ENCODE peak calls at places on chromosome 18, in ten cellular contexts. One of them, this sample, is unnamed.
A peak's percentile ranks its signal among the peaks of the same experiment; 100 is the strongest.

GRCh38 chr18:36405611-36406010 is 108.1 kb downstream of the FHOD3 start:
- DNase-seq in mammary epithelial cell: no peak
- DNase-seq in NCI-H345: no peak
- DNase-seq in IMR-90: peak; percentile 16
- DNase-seq in nucleus accumbens: no peak
- DNase-seq in mesothelial cell of epicardium: no peak
- DNase-seq in G401: no peak
- DNase-seq in cardiac muscle cell: no peak
- DNase-seq in glutamatergic neuron: no peak
- DNase-seq in activated naive CD4-positive, alpha-beta T cell: no peak
- DNase-seq in this sample: peak; percentile 72

GRCh38 chr18:6482198-6482977 is 67.7 kb upstream of the L3MBTL4 start:
- DNase-seq in mammary epithelial cell: peak; percentile 93
- DNase-seq in G401: no peak
- DNase-seq in NCI-H345: peak; percentile 28
- DNase-seq in activated naive CD4-positive, alpha-beta T cell: no peak
- DNase-seq in IMR-90: peak; percentile 67
- DNase-seq in nucleus accumbens: no peak
- DNase-seq in mesothelial cell of epicardium: peak; percentile 72
- DNase-seq in glutamatergic neuron: peak; percentile 79
- DNase-seq in cardiac muscle cell: peak; percentile 93
- DNase-seq in this sample: peak; percentile 69

GRCh38 chr18:77676901-77677300 is 427.3 kb downstream of the GALR1 start:
- DNase-seq in cardiac muscle cell: no peak
- DNase-seq in activated naive CD4-positive, alpha-beta T cell: no peak
- DNase-seq in NCI-H345: no peak
- DNase-seq in IMR-90: no peak
- DNase-seq in G401: no peak
- DNase-seq in mesothelial cell of epicardium: no peak
- DNase-seq in mammary epithelial cell: no peak
- DNase-seq in glutamatergic neuron: peak; percentile 37
- DNase-seq in nucleus accumbens: no peak
- DNase-seq in this sample: no peak

GRCh38 chr18:25517881-25518715 is 166.1 kb upstream of the ZNF521 start:
- DNase-seq in mammary epithelial cell: no peak
- DNase-seq in nucleus accumbens: no peak
- DNase-seq in mesothelial cell of epicardium: no peak
- DNase-seq in glutamatergic neuron: no peak
- DNase-seq in cardiac muscle cell: no peak
- DNase-seq in G401: no peak
- DNase-seq in IMR-90: no peak
- DNase-seq in NCI-H345: no peak
- DNase-seq in activated naive CD4-positive, alpha-beta T cell: no peak
- DNase-seq in this sample: no peak

GRCh38 chr18:37299471-37300304 is 265.9 kb downstream of the CELF4 start:
- DNase-seq in nucleus accumbens: no peak
- DNase-seq in mammary epithelial cell: peak; percentile 91
- DNase-seq in IMR-90: peak; percentile 93
- DNase-seq in G401: peak; percentile 75
- DNase-seq in glutamatergic neuron: no peak
- DNase-seq in NCI-H345: peak; percentile 98
- DNase-seq in cardiac muscle cell: peak; percentile 99
- DNase-seq in activated naive CD4-positive, alpha-beta T cell: no peak
- DNase-seq in mesothelial cell of epicardium: peak; percentile 88
- DNase-seq in this sample: peak; percentile 89

GRCh38 chr18:40867452-40867851 is 1087.6 kb upstream of the PIK3C3 start:
- DNase-seq in IMR-90: peak; percentile 90
- DNase-seq in cardiac muscle cell: peak; percentile 86
- DNase-seq in G401: no peak
- DNase-seq in mesothelial cell of epicardium: no peak
- DNase-seq in activated naive CD4-positive, alpha-beta T cell: no peak
- DNase-seq in NCI-H345: no peak
- DNase-seq in mammary epithelial cell: peak; percentile 93
- DNase-seq in nucleus accumbens: no peak
- DNase-seq in glutamatergic neuron: no peak
- DNase-seq in this sample: peak; percentile 35

GRCh38 chr18:12405066-12405465 is 2.7 kb upstream of the PRELID3A start:
- DNase-seq in glutamatergic neuron: no peak
- DNase-seq in activated naive CD4-positive, alpha-beta T cell: no peak
- DNase-seq in G401: no peak
- DNase-seq in nucleus accumbens: no peak
- DNase-seq in NCI-H345: no peak
- DNase-seq in mesothelial cell of epicardium: no peak
- DNase-seq in cardiac muscle cell: no peak
- DNase-seq in mammary epithelial cell: no peak
- DNase-seq in IMR-90: no peak
- DNase-seq in this sample: no peak

GRCh38 chr18:13137939-13138821 is 80.4 kb upstream of the LDLRAD4 start:
- DNase-seq in NCI-H345: no peak
- DNase-seq in activated naive CD4-positive, alpha-beta T cell: no peak
- DNase-seq in cardiac muscle cell: peak; percentile 36
- DNase-seq in G401: no peak
- DNase-seq in mammary epithelial cell: no peak
- DNase-seq in IMR-90: peak; percentile 8
- DNase-seq in mesothelial cell of epicardium: no peak
- DNase-seq in nucleus accumbens: no peak
- DNase-seq in glutamatergic neuron: no peak
- DNase-seq in this sample: peak; percentile 65

GRCh38 chr18:59592624-59593023 is 104.6 kb downstream of the CCBE1 start:
- DNase-seq in nucleus accumbens: no peak
- DNase-seq in mammary epithelial cell: no peak
- DNase-seq in activated naive CD4-positive, alpha-beta T cell: no peak
- DNase-seq in mesothelial cell of epicardium: no peak
- DNase-seq in IMR-90: no peak
- DNase-seq in G401: no peak
- DNase-seq in glutamatergic neuron: no peak
- DNase-seq in cardiac muscle cell: no peak
- DNase-seq in NCI-H345: no peak
- DNase-seq in this sample: no peak

GRCh38 chr18:48827321-48828200 is 123.2 kb downstream of the SMAD7 start:
- DNase-seq in mesothelial cell of epicardium: peak; percentile 56
- DNase-seq in activated naive CD4-positive, alpha-beta T cell: no peak
- DNase-seq in nucleus accumbens: no peak
- DNase-seq in NCI-H345: peak; percentile 25
- DNase-seq in glutamatergic neuron: peak; percentile 14
- DNase-seq in cardiac muscle cell: peak; percentile 70
- DNase-seq in IMR-90: peak; percentile 73
- DNase-seq in mammary epithelial cell: no peak
- DNase-seq in G401: peak; percentile 68
- DNase-seq in this sample: peak; percentile 49

This sample was measured in fibroblast of gingiva.